ENCODE peak calls at places on chromosome 6, in seven cellular contexts. One of them, this sample, is unnamed.

GRCh38 chr6:4023240-4023639 is 55.7 kb downstream of the FAM217A start:
- DNase-seq in glutamatergic neuron: no peak
- DNase-seq in heart left ventricle: no peak
- DNase-seq in sigmoid colon: no peak
- DNase-seq in progenitor cell of endocrine pancreas: no peak
- DNase-seq in body of pancreas: no peak
- DNase-seq in upper lobe of right lung: no peak
- DNase-seq in this sample: no peak

GRCh38 chr6:13331516-13332348 is 3.4 kb upstream of the TBC1D7 start:
- DNase-seq in glutamatergic neuron: no peak
- DNase-seq in heart left ventricle: no peak
- DNase-seq in sigmoid colon: no peak
- DNase-seq in progenitor cell of endocrine pancreas: no peak
- DNase-seq in body of pancreas: no peak
- DNase-seq in upper lobe of right lung: no peak
- DNase-seq in this sample: no peak

GRCh38 chr6:686528-686927 is 6.4 kb downstream of the EXOC2 start:
- DNase-seq in glutamatergic neuron: no peak
- DNase-seq in heart left ventricle: no peak
- DNase-seq in sigmoid colon: no peak
- DNase-seq in progenitor cell of endocrine pancreas: no peak
- DNase-seq in body of pancreas: no peak
- DNase-seq in upper lobe of right lung: no peak
- DNase-seq in this sample: no peak

GRCh38 chr6:4102687-4103244 is 23.8 kb upstream of the FAM217A start:
- DNase-seq in glutamatergic neuron: no peak
- DNase-seq in heart left ventricle: no peak
- DNase-seq in sigmoid colon: no peak
- DNase-seq in progenitor cell of endocrine pancreas: no peak
- DNase-seq in body of pancreas: peak; percentile 40
- DNase-seq in upper lobe of right lung: no peak
- DNase-seq in this sample: no peak

GRCh38 chr6:63527658-63528514 is 44.4 kb upstream of the LOC128125822 start:
- DNase-seq in glutamatergic neuron: no peak
- DNase-seq in heart left ventricle: no peak
- DNase-seq in sigmoid colon: peak; percentile 72
- DNase-seq in progenitor cell of endocrine pancreas: no peak
- DNase-seq in body of pancreas: peak; percentile 91
- DNase-seq in upper lobe of right lung: no peak
- DNase-seq in this sample: no peak

GRCh38 chr6:30744054-30744805 is at the start of gene IER3:
- DNase-seq in glutamatergic neuron: peak; percentile 87
- DNase-seq in heart left ventricle: peak; percentile 91
- DNase-seq in sigmoid colon: peak; percentile 94
- DNase-seq in progenitor cell of endocrine pancreas: peak; percentile 66
- DNase-seq in body of pancreas: peak; percentile 93
- DNase-seq in upper lobe of right lung: peak; percentile 89
- DNase-seq in this sample: peak; percentile 89

GRCh38 chr6:163711615-163712568 is 297.4 kb downstream of the QKI start:
- DNase-seq in glutamatergic neuron: no peak
- DNase-seq in heart left ventricle: peak; percentile 81
- DNase-seq in sigmoid colon: peak; percentile 88
- DNase-seq in progenitor cell of endocrine pancreas: no peak
- DNase-seq in body of pancreas: peak; percentile 60
- DNase-seq in upper lobe of right lung: peak; percentile 87
- DNase-seq in this sample: no peak

GRCh38 chr6:139257821-139258398 is 33.9 kb downstream of the TXLNB start:
- DNase-seq in glutamatergic neuron: no peak
- DNase-seq in heart left ventricle: no peak
- DNase-seq in sigmoid colon: no peak
- DNase-seq in progenitor cell of endocrine pancreas: no peak
- DNase-seq in body of pancreas: no peak
- DNase-seq in upper lobe of right lung: no peak
- DNase-seq in this sample: no peak

GRCh38 chr6:33247977-33248642 is 23.6 kb downstream of the VPS52 start:
- DNase-seq in glutamatergic neuron: peak; percentile 92
- DNase-seq in heart left ventricle: peak; percentile 90
- DNase-seq in sigmoid colon: peak; percentile 94
- DNase-seq in progenitor cell of endocrine pancreas: peak; percentile 87
- DNase-seq in body of pancreas: peak; percentile 90
- DNase-seq in upper lobe of right lung: peak; percentile 91
- DNase-seq in this sample: peak; percentile 87

GRCh38 chr6:36129889-36130671 is at the start of gene MAPK13:
- DNase-seq in glutamatergic neuron: no peak
- DNase-seq in heart left ventricle: no peak
- DNase-seq in sigmoid colon: no peak
- DNase-seq in progenitor cell of endocrine pancreas: peak; percentile 51
- DNase-seq in body of pancreas: peak; percentile 65
- DNase-seq in upper lobe of right lung: peak; percentile 85
- DNase-seq in this sample: peak; percentile 61

GRCh38 chr6:12381587-12381986 is 91.4 kb downstream of the EDN1 start:
- DNase-seq in glutamatergic neuron: no peak
- DNase-seq in heart left ventricle: no peak
- DNase-seq in sigmoid colon: no peak
- DNase-seq in progenitor cell of endocrine pancreas: no peak
- DNase-seq in body of pancreas: no peak
- DNase-seq in upper lobe of right lung: no peak
- DNase-seq in this sample: no peak

GRCh38 chr6:105319331-105319730 is 83.6 kb downstream of the PREP start:
- DNase-seq in glutamatergic neuron: no peak
- DNase-seq in heart left ventricle: no peak
- DNase-seq in sigmoid colon: no peak
- DNase-seq in progenitor cell of endocrine pancreas: no peak
- DNase-seq in body of pancreas: no peak
- DNase-seq in upper lobe of right lung: no peak
- DNase-seq in this sample: no peak

GRCh38 chr6:43253401-43253800 is 10.1 kb downstream of the TTBK1 start:
- DNase-seq in glutamatergic neuron: no peak
- DNase-seq in heart left ventricle: no peak
- DNase-seq in sigmoid colon: no peak
- DNase-seq in progenitor cell of endocrine pancreas: no peak
- DNase-seq in body of pancreas: no peak
- DNase-seq in upper lobe of right lung: no peak
- DNase-seq in this sample: no peak

GRCh38 chr6:132391391-132392291 is 9.6 kb downstream of the MOXD1 start:
- DNase-seq in glutamatergic neuron: no peak
- DNase-seq in heart left ventricle: peak; percentile 31
- DNase-seq in sigmoid colon: peak; percentile 88
- DNase-seq in progenitor cell of endocrine pancreas: no peak
- DNase-seq in body of pancreas: peak; percentile 40
- DNase-seq in upper lobe of right lung: no peak
- DNase-seq in this sample: peak; percentile 36

GRCh38 chr6:130825772-130826441 is 1.3 kb upstream of the SMLR1 start:
- DNase-seq in glutamatergic neuron: no peak
- DNase-seq in heart left ventricle: no peak
- DNase-seq in sigmoid colon: no peak
- DNase-seq in progenitor cell of endocrine pancreas: no peak
- DNase-seq in body of pancreas: no peak
- DNase-seq in upper lobe of right lung: no peak
- DNase-seq in this sample: no peak

GRCh38 chr6:142846459-142846831 is 98.5 kb downstream of the HIVEP2 start:
- DNase-seq in glutamatergic neuron: no peak
- DNase-seq in heart left ventricle: no peak
- DNase-seq in sigmoid colon: no peak
- DNase-seq in progenitor cell of endocrine pancreas: no peak
- DNase-seq in body of pancreas: no peak
- DNase-seq in upper lobe of right lung: no peak
- DNase-seq in this sample: no peak

GRCh38 chr6:24589334-24589733 is 56.7 kb downstream of the KIAA0319 start:
- DNase-seq in glutamatergic neuron: no peak
- DNase-seq in heart left ventricle: no peak
- DNase-seq in sigmoid colon: no peak
- DNase-seq in progenitor cell of endocrine pancreas: no peak
- DNase-seq in body of pancreas: no peak
- DNase-seq in upper lobe of right lung: no peak
- DNase-seq in this sample: no peak

GRCh38 chr6:156974897-156975296 is 197.7 kb downstream of the ARID1B start:
- DNase-seq in glutamatergic neuron: no peak
- DNase-seq in heart left ventricle: no peak
- DNase-seq in sigmoid colon: no peak
- DNase-seq in progenitor cell of endocrine pancreas: no peak
- DNase-seq in body of pancreas: no peak
- DNase-seq in upper lobe of right lung: no peak
- DNase-seq in this sample: no peak

GRCh38 chr6:141484726-141485125 is 648.0 kb upstream of the GJE1 start:
- DNase-seq in glutamatergic neuron: no peak
- DNase-seq in heart left ventricle: no peak
- DNase-seq in sigmoid colon: no peak
- DNase-seq in progenitor cell of endocrine pancreas: no peak
- DNase-seq in body of pancreas: no peak
- DNase-seq in upper lobe of right lung: no peak
- DNase-seq in this sample: no peak

GRCh38 chr6:112956696-112957525 is 609.8 kb downstream of the RFPL4B start:
- DNase-seq in glutamatergic neuron: no peak
- DNase-seq in heart left ventricle: peak; percentile 37
- DNase-seq in sigmoid colon: no peak
- DNase-seq in progenitor cell of endocrine pancreas: no peak
- DNase-seq in body of pancreas: no peak
- DNase-seq in upper lobe of right lung: no peak
- DNase-seq in this sample: no peak

DNA sequence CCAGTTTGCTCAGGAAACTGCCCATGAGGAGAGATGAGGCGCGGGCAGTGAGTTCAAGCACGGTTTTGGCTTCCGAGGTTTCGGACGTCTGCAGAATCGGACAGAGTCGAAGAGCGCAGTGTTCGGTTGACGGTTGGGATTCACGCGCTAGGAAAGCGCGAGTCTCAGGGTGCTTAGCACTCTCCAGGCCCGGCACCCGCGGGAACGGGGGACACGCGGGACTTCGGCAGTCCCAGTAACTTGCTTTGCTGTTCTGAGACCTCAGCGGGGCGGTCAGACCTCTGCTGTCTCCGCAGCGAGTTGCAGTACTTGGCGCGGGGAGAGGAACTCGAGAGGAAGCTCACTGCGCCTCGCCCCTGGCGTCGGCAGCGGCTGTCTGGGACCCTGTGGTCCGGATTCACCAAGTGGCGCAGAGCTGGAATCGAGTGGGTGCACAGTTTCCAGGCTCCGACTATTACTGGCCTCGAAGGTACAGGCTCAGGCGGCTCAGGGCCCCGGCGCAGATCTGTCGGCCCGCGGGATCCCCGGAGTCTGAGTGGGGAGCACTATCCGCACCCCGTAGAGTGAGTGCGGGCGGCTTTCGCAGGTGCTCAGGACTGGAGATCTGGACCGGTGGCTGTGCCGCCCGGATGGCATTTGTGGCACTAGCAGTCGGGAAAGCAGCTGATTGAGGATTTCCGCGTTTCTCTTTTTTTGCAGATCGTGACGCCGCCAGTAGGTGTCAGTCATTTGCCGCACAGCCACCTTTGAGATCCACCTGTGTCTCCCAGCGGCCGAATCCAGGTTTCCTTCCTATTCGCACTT is at the start of gene POM121L2:
- DNase-seq in glutamatergic neuron: peak; percentile 67
- DNase-seq in heart left ventricle: no peak
- DNase-seq in sigmoid colon: no peak
- DNase-seq in progenitor cell of endocrine pancreas: peak; percentile 69
- DNase-seq in body of pancreas: peak; percentile 85
- DNase-seq in upper lobe of right lung: peak; percentile 76
- DNase-seq in this sample: peak; percentile 84
- TF ChIP-seq CTCF in glutamatergic neuron: peak; percentile 75
- TF ChIP-seq CTCF in heart left ventricle: peak; percentile 13
- TF ChIP-seq CTCF in sigmoid colon: peak; percentile 30
- TF ChIP-seq CTCF in progenitor cell of endocrine pancreas: peak; percentile 82
- TF ChIP-seq CTCF in body of pancreas: peak; percentile 83
- TF ChIP-seq CTCF in upper lobe of right lung: peak; percentile 60
- TF ChIP-seq CTCF in this sample: peak; percentile 21

DNA sequence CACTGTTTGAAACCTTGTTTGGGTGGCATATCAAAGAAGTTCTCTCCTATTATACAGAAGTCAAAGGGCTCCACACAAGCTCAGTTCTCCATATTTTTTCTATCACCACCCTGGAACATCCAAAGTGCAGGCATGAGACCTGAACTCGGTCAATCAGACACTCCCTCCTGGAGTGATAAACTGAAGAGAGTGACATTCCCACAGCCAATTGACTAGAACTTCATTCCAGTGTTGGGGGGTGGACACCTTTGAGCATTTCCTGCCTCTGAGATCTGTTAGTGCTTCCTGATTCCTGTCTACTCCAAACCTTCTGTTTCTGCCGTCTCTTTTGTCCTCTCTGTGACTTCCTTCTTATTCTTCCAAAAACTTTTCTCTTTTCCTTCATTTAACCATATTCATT is 220.7 kb upstream of the NOX3 start:
- DNase-seq in glutamatergic neuron: no peak
- DNase-seq in heart left ventricle: no peak
- DNase-seq in sigmoid colon: no peak
- DNase-seq in progenitor cell of endocrine pancreas: no peak
- DNase-seq in body of pancreas: no peak
- DNase-seq in upper lobe of right lung: no peak
- DNase-seq in this sample: no peak
- TF ChIP-seq CTCF in glutamatergic neuron: no peak
- TF ChIP-seq CTCF in heart left ventricle: no peak
- TF ChIP-seq CTCF in sigmoid colon: no peak
- TF ChIP-seq CTCF in progenitor cell of endocrine pancreas: no peak
- TF ChIP-seq CTCF in body of pancreas: no peak
- TF ChIP-seq CTCF in upper lobe of right lung: no peak
- TF ChIP-seq CTCF in this sample: no peak

GRCh38 chr6:52104979-52105378 is 17.6 kb upstream of the PKHD1 start:
- DNase-seq in glutamatergic neuron: no peak
- DNase-seq in heart left ventricle: no peak
- DNase-seq in sigmoid colon: no peak
- DNase-seq in progenitor cell of endocrine pancreas: no peak
- DNase-seq in body of pancreas: no peak
- DNase-seq in upper lobe of right lung: no peak
- DNase-seq in this sample: no peak
- TF ChIP-seq CTCF in glutamatergic neuron: no peak
- TF ChIP-seq CTCF in heart left ventricle: no peak
- TF ChIP-seq CTCF in sigmoid colon: no peak
- TF ChIP-seq CTCF in progenitor cell of endocrine pancreas: no peak
- TF ChIP-seq CTCF in body of pancreas: peak; percentile 16
- TF ChIP-seq CTCF in upper lobe of right lung: no peak
- TF ChIP-seq CTCF in this sample: no peak

DNA sequence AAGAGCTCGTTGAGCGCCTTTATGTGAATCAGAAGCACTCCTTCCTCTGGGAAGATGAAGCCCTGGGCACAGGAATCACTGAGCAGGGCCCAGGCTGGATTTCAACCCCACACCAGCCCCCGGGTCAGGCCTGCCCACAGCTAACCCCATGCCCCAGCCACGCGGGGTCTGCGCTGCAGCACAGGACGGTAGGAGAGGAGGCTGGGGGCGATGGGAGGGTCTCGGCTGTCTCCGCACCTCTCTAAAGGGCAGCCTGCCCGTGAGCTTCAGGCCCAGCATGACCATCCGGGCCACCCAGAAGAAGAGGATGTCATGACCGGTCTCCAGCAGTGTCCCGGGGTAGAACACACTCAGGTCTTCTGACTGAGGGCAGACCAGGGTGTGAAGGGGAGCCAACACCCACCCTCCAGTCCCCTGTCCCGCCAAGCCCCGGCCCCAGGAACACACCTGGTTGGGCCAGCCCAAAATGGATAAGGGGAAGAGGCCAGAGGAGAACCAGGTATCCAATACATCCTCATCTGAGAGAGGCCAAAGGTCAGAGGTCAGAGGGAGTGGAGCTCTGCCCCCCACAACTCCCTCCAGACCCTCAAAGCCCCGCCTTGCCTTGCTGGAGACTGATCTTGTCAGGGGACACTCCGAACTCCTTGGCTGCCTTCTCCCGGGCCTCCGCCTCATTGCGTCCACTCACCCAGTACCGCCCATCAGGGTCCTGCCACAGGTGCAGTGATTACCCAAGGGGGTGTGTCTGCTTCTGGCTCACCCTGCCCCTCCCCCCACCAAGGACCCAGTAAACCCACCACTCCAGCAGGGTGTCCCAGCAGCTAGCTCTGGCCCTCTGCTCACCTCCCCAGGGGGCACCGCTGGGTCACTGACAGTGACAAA is 4.4 kb upstream of the VWA7 start:
- DNase-seq in glutamatergic neuron: no peak
- DNase-seq in heart left ventricle: no peak
- DNase-seq in sigmoid colon: no peak
- DNase-seq in progenitor cell of endocrine pancreas: no peak
- DNase-seq in body of pancreas: no peak
- DNase-seq in upper lobe of right lung: no peak
- DNase-seq in this sample: no peak
- TF ChIP-seq CTCF in glutamatergic neuron: no peak
- TF ChIP-seq CTCF in heart left ventricle: no peak
- TF ChIP-seq CTCF in sigmoid colon: no peak
- TF ChIP-seq CTCF in progenitor cell of endocrine pancreas: no peak
- TF ChIP-seq CTCF in body of pancreas: no peak
- TF ChIP-seq CTCF in upper lobe of right lung: no peak
- TF ChIP-seq CTCF in this sample: no peak